ENCODE peak calls at places on chromosomes 16 and 17, in four cellular contexts. One of them, this sample, is unnamed.

GRCh38 chr16:4561565-4561964 is 5.4 kb downstream of the C16orf96 start:
- DNase-seq in tibial artery: no peak
- DNase-seq in nephron progenitor cell: no peak
- DNase-seq in HEK293T: no peak
- DNase-seq in this sample: no peak

GRCh38 chr17:81094744-81095607 is 60.0 kb downstream of the BAIAP2 start:
- DNase-seq in nephron progenitor cell: peak
- DNase-seq in tibial artery: peak
- DNase-seq in HEK293T: peak
- DNase-seq in this sample: peak

GRCh38 chr17:67980456-67980855 is 15.8 kb downstream of the C17orf58 start:
- DNase-seq in nephron progenitor cell: no peak
- DNase-seq in HEK293T: no peak
- DNase-seq in tibial artery: peak
- DNase-seq in this sample: no peak

GRCh38 chr17:3827124-3827773 is 18.8 kb downstream of the NCBP3 start:
- DNase-seq in HEK293T: peak
- DNase-seq in tibial artery: no peak
- DNase-seq in nephron progenitor cell: peak
- DNase-seq in this sample: peak

GRCh38 chr17:40560592-40561293 is 4.5 kb downstream of the CCR7 start:
- DNase-seq in nephron progenitor cell: no peak
- DNase-seq in tibial artery: no peak
- DNase-seq in HEK293T: no peak
- DNase-seq in this sample: no peak

GRCh38 chr16:69197573-69197972 is 10.6 kb downstream of the SNTB2 start:
- DNase-seq in tibial artery: no peak
- DNase-seq in HEK293T: no peak
- DNase-seq in nephron progenitor cell: no peak
- DNase-seq in this sample: no peak

GRCh38 chr17:75927286-75927922 is 13.4 kb downstream of the FBF1 start:
- DNase-seq in nephron progenitor cell: no peak
- DNase-seq in tibial artery: no peak
- DNase-seq in HEK293T: peak
- DNase-seq in this sample: peak

GRCh38 chr16:11852092-11852809 is 909 bp upstream of the RSL1D1 start:
- DNase-seq in nephron progenitor cell: no peak
- DNase-seq in tibial artery: no peak
- DNase-seq in HEK293T: no peak
- DNase-seq in this sample: no peak

GRCh38 chr16:9007177-9007794 is 43.6 kb upstream of the USP7 start:
- DNase-seq in nephron progenitor cell: peak
- DNase-seq in HEK293T: no peak
- DNase-seq in tibial artery: no peak
- DNase-seq in this sample: no peak

GRCh38 chr17:3557768-3558583 is at the start of gene TRPV3:
- DNase-seq in nephron progenitor cell: no peak
- DNase-seq in tibial artery: no peak
- DNase-seq in HEK293T: no peak
- DNase-seq in this sample: no peak

GRCh38 chr16:2115591-2115973 is 20.1 kb downstream of the PKD1 start:
- DNase-seq in tibial artery: no peak
- DNase-seq in nephron progenitor cell: no peak
- DNase-seq in HEK293T: no peak
- DNase-seq in this sample: no peak

GRCh38 chr17:34725008-34725407 is 145.6 kb downstream of the TMEM132E start:
- DNase-seq in HEK293T: no peak
- DNase-seq in tibial artery: no peak
- DNase-seq in nephron progenitor cell: no peak
- DNase-seq in this sample: no peak

GRCh38 chr16:17469011-17469741 is 1.6 kb downstream of the XYLT1 start:
- DNase-seq in tibial artery: peak
- DNase-seq in HEK293T: no peak
- DNase-seq in nephron progenitor cell: no peak
- DNase-seq in this sample: no peak

GRCh38 chr16:88536510-88536909 is 33.7 kb upstream of the ZC3H18 start:
- DNase-seq in nephron progenitor cell: no peak
- DNase-seq in HEK293T: no peak
- DNase-seq in tibial artery: no peak
- DNase-seq in this sample: no peak

GRCh38 chr16:50313596-50314483 is 47.5 kb downstream of the ADCY7 start:
- DNase-seq in tibial artery: peak
- DNase-seq in nephron progenitor cell: no peak
- DNase-seq in HEK293T: no peak
- DNase-seq in this sample: no peak

GRCh38 chr17:60151355-60151754 is 1.6 kb downstream of the CA4 start:
- DNase-seq in nephron progenitor cell: no peak
- DNase-seq in HEK293T: no peak
- DNase-seq in tibial artery: no peak
- DNase-seq in this sample: peak

GRCh38 chr17:20205609-20206008 is 196.4 kb downstream of the SPECC1 start:
- DNase-seq in tibial artery: no peak
- DNase-seq in nephron progenitor cell: no peak
- DNase-seq in HEK293T: no peak
- DNase-seq in this sample: no peak

GRCh38 chr17:7241783-7242716 is at the start of gene GABARAP:
- DNase-seq in nephron progenitor cell: peak
- DNase-seq in HEK293T: peak
- DNase-seq in tibial artery: peak
- DNase-seq in this sample: peak

GRCh38 chr16:72934661-72935403 is 113.1 kb downstream of the ZFHX3 start:
- DNase-seq in nephron progenitor cell: no peak
- DNase-seq in HEK293T: no peak
- DNase-seq in tibial artery: no peak
- DNase-seq in this sample: no peak

This sample was measured in GM23338.